ENCODE peak calls at places on chromosome 3, in seven cellular contexts. D is mesendoderm, V is IMR-90, E is H9, F is H1, J is neuronal stem cell, B is trophoblast cell. K is an unnamed sample.

GRCh38 chr3:111715911-111716523 is 120.9 kb upstream of the ZBED2 start:
- DNase-seq in J (no peak), E (no peak), V (peak), B (peak), F (no peak), D (peak), K (peak)

GRCh38 chr3:30596161-30596560 is 10.2 kb upstream of the TGFBR2 start:
- DNase-seq in F (no peak), D (no peak), E (no peak), B (peak), V (no peak), J (no peak), K (no peak)

GRCh38 chr3:65632409-65632808 is 406.3 kb downstream of the MAGI1 start:
- DNase-seq in F (no peak), J (no peak), V (no peak), D (no peak), E (no peak), B (no peak), K (peak)

GRCh38 chr3:24923565-24923964 is 428.9 kb upstream of the THRB start:
- DNase-seq in D (no peak), V (no peak), E (no peak), B (no peak), F (no peak), J (no peak), K (no peak)

GRCh38 chr3:58999134-58999778 is 50.6 kb downstream of the CFAP20DC start:
- DNase-seq in V (peak), F (no peak), D (peak), J (no peak), B (no peak), E (no peak), K (peak)

GRCh38 chr3:5404718-5405117 is 217.2 kb downstream of the EDEM1 start:
- DNase-seq in D (no peak), F (no peak), J (no peak), V (no peak), E (no peak), B (no peak), K (no peak)

GRCh38 chr3:177080122-177080521 is 117.2 kb downstream of the TBL1XR1 start:
- DNase-seq in E (no peak), V (no peak), D (no peak), J (no peak), B (no peak), F (no peak), K (no peak)

GRCh38 chr3:185207931-185208746 is 45.7 kb downstream of the EHHADH start:
- DNase-seq in F (no peak), D (no peak), V (peak), E (no peak), J (no peak), B (no peak), K (peak)

GRCh38 chr3:195319060-195319459 is 48.1 kb upstream of the XXYLT1 start:
- DNase-seq in J (no peak), B (no peak), E (no peak), V (no peak), D (peak), F (no peak), K (no peak)

GRCh38 chr3:72329354-72329753 is 518.9 kb downstream of the SHQ1 start:
- DNase-seq in J (no peak), V (no peak), E (peak), D (no peak), F (no peak), B (no peak), K (no peak)

GRCh38 chr3:134028486-134029255 is 1.1 kb downstream of the SLCO2A1 start:
- DNase-seq in J (no peak), D (peak), B (no peak), F (no peak), V (no peak), E (no peak), K (no peak)

GRCh38 chr3:169772951-169773816 is at the start of gene MYNN:
- DNase-seq in D (peak), F (peak), V (peak), E (peak), J (peak), B (peak), K (peak)

GRCh38 chr3:139930201-139930600 is 4.8 kb upstream of the CLSTN2 start:
- DNase-seq in F (no peak), V (no peak), J (no peak), E (no peak), D (no peak), B (no peak), K (no peak)

GRCh38 chr3:57911588-57911987 is 96.6 kb upstream of the FLNB start:
- DNase-seq in E (no peak), B (no peak), V (peak), J (no peak), F (no peak), D (no peak), K (peak)

GRCh38 chr3:76310059-76310458 is 524.7 kb upstream of the ZNF717 start:
- DNase-seq in F (no peak), E (no peak), B (no peak), V (no peak), D (no peak), J (no peak), K (peak)

GRCh38 chr3:125003369-125003853 is 52.4 kb downstream of the HEG1 start:
- DNase-seq in J (no peak), E (no peak), F (no peak), V (peak), D (no peak), B (no peak), K (peak)

GRCh38 chr3:146115619-146116018 is 45.4 kb downstream of the PLOD2 start:
- DNase-seq in F (no peak), D (no peak), V (no peak), B (no peak), J (no peak), E (no peak), K (peak)

GRCh38 chr3:78918361-78919020 is 849.3 kb downstream of the ROBO1 start:
- DNase-seq in E (no peak), B (no peak), D (no peak), V (peak), J (no peak), F (no peak), K (peak)

GRCh38 chr3:106566277-106566676 is 697.5 kb upstream of the CBLB start:
- DNase-seq in D (peak), B (no peak), V (no peak), J (no peak), F (no peak), E (peak), K (peak)

GRCh38 chr3:7567160-7567559 is 706.2 kb downstream of the GRM7 start:
- DNase-seq in J (no peak), V (no peak), B (no peak), F (no peak), E (no peak), D (no peak), K (no peak)

GRCh38 chr3:69948246-69948862 is 51.2 kb upstream of the SAMMSON start:
- DNase-seq in D (peak), E (no peak), V (peak), J (peak), F (no peak), B (no peak), K (peak)

GRCh38 chr3:62824965-62825592 is 50.1 kb downstream of the CADPS start:
- DNase-seq in D (no peak), B (no peak), J (no peak), E (no peak), F (no peak), V (no peak), K (no peak)

GRCh38 chr3:183554377-183554776 is 1.1 kb downstream of the KLHL6 start:
- DNase-seq in J (no peak), E (no peak), D (peak), F (no peak), B (no peak), V (no peak), K (no peak)

GRCh38 chr3:46907271-46907670 is 29.8 kb downstream of the PTH1R start:
- DNase-seq in V (no peak), E (no peak), J (no peak), B (no peak), F (no peak), D (no peak), K (no peak)

GRCh38 chr3:189714991-189715961 is 84.1 kb downstream of the TP63 start:
- DNase-seq in E (no peak), D (no peak), F (no peak), J (no peak), V (peak), B (no peak), K (peak)

GRCh38 chr3:57753016-57753415 is 3.1 kb upstream of the SLMAP start:
- DNase-seq in F (no peak), V (no peak), J (no peak), D (no peak), B (peak), E (no peak), K (no peak)

GRCh38 chr3:186340211-186340610 is 21.8 kb downstream of the DGKG start:
- DNase-seq in D (no peak), B (no peak), F (no peak), J (no peak), V (no peak), E (no peak), K (no peak)

GRCh38 chr3:178421069-178421468 is 115.2 kb upstream of the KCNMB2 start:
- DNase-seq in D (no peak), V (no peak), E (no peak), B (no peak), F (no peak), J (no peak), K (no peak)

GRCh38 chr3:149080699-149081091 is 5.6 kb downstream of the HLTF start:
- DNase-seq in E (no peak), F (no peak), D (no peak), V (peak), B (peak), J (no peak), K (peak)

GRCh38 chr3:16334909-16335308 is 69.9 kb downstream of the OXNAD1 start:
- DNase-seq in V (peak), F (no peak), D (no peak), B (no peak), E (no peak), J (no peak), K (no peak)

GRCh38 chr3:17394541-17395179 is 347.8 kb downstream of the TBC1D5 start:
- DNase-seq in J (no peak), E (no peak), V (no peak), B (no peak), D (no peak), F (no peak), K (no peak)

GRCh38 chr3:178203152-178203551 is 333.1 kb upstream of the KCNMB2 start:
- DNase-seq in D (no peak), J (no peak), B (no peak), E (no peak), V (peak), F (no peak), K (peak)

GRCh38 chr3:52244061-52244628 is 1.4 kb upstream of the PPM1M start:
- DNase-seq in B (peak), V (peak), D (no peak), F (no peak), E (peak), J (no peak), K (peak)

GRCh38 chr3:37243811-37244748 is 69.7 kb upstream of the LRRFIP2 start:
- DNase-seq in F (no peak), V (peak), D (peak), J (peak), E (peak), B (peak), K (peak)
- H2BK5ac ChIP-seq in F (no peak), V (peak), D (no peak), J (no peak), E (no peak), B (peak), K (peak)

DNA sequence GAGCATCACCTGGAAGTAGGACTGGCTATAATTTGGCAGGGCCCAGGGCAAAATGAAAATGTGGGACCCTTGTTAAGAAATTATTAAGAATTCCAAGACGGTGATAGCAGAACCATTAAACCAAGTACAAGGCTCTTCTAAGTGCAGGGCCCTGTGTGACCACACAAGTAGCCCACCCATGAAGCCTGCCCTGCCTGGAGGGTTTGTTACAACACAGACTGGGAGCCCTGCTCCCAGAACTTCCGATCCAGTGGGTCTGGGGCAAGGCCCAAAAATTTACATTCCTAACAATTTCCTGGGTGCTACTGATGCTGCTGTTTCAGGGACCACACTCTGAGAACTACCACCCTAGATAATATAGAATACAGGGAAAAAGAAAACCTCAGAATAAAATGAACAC is 314.6 kb upstream of the WNT5A start:
- DNase-seq in B (no peak), V (no peak), F (no peak), E (no peak), J (no peak), D (no peak), K (no peak)
- H2BK5ac ChIP-seq in B (no peak), V (no peak), F (no peak), E (no peak), J (no peak), D (no peak), K (no peak)

DNA sequence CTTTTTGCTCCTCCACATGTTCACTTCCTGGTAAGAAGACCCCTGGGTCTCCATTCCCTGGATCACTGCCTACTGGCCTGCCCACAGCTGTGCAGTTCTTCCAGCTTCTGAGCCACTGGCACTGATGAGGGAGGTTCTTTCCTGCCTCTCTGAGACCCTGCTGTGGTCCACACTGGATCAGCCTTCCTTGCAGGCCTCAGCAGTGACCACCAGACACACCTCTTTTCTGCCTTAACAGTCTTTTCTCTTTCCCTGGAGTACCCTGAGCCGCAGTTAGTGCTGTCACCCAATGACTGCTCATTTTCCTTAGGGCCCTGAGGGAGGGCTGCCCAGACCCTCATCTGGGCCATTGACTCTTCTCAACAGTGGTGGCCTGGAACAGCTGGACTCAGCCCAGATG is 32.9 kb upstream of the C3orf80 start:
- DNase-seq in B (no peak), J (no peak), D (no peak), F (no peak), E (no peak), V (no peak), K (no peak)
- H2BK5ac ChIP-seq in B (no peak), J (no peak), D (no peak), F (no peak), E (no peak), V (no peak), K (no peak)

GRCh38 chr3:60698117-60698516 is 553.1 kb downstream of the FHIT start:
- DNase-seq in V (no peak), D (no peak), E (no peak), J (no peak), F (no peak), B (no peak), K (no peak)

GRCh38 chr3:60703008-60703407 is 548.2 kb downstream of the FHIT start:
- DNase-seq in F (no peak), E (no peak), B (no peak), D (no peak), V (no peak), J (no peak), K (no peak)

GRCh38 chr3:60696559-60697125 is 554.6 kb downstream of the FHIT start:
- DNase-seq in F (no peak), E (no peak), B (no peak), D (no peak), J (no peak), V (no peak), K (peak)

GRCh38 chr3:60697132-60697531 is 554.1 kb downstream of the FHIT start:
- DNase-seq in F (no peak), V (no peak), B (no peak), J (no peak), D (no peak), E (no peak), K (no peak)
- H2BK5ac ChIP-seq in F (no peak), V (no peak), B (no peak), J (no peak), D (no peak), E (no peak), K (no peak)

GRCh38 chr3:127164615-127165014 is 28.3 kb upstream of the PRR23E start:
- DNase-seq in V (no peak), E (no peak), J (no peak), B (no peak), F (no peak), D (no peak), K (no peak)
- H2BK5ac ChIP-seq in V (no peak), E (no peak), J (no peak), B (no peak), F (no peak), D (no peak), K (no peak)

GRCh38 chr3:142088522-142088921 is 60.8 kb downstream of the TFDP2 start:
- DNase-seq in E (no peak), B (peak), D (peak), J (no peak), V (no peak), F (no peak), K (no peak)
- H2BK5ac ChIP-seq in E (no peak), B (no peak), D (no peak), J (no peak), V (no peak), F (no peak), K (no peak)

DNA sequence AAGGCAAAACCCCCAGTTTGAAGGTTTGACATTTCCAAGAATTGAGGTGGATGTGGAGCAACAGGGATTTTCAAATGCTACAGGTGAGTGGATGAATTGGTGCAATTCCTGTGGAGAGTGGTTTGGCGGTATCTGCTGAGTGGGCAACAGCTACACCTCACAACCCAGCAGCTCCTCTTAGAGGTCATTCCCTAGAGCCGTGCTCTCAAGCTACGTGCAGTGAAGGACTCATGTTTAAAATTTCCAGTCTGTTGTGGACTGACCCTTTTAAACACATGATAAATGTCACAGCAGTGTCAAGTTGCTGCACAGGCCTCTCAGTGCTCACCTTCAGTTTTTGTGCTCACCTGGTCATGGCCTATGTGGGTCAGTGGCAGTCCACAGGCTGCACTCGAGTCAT is 9.5 kb downstream of the C3orf20 start:
- DNase-seq in F (no peak), E (no peak), B (peak), V (no peak), J (no peak), D (no peak), K (no peak)
- H2BK5ac ChIP-seq in F (no peak), E (no peak), B (no peak), V (no peak), J (no peak), D (no peak), K (no peak)

GRCh38 chr3:44948239-44948638 is 27.7 kb downstream of the ZDHHC3 start:
- DNase-seq in E (no peak), V (peak), J (no peak), B (no peak), D (no peak), F (no peak), K (no peak)

GRCh38 chr3:44939581-44940036 is 36.4 kb downstream of the ZDHHC3 start:
- DNase-seq in D (no peak), J (no peak), E (no peak), F (no peak), V (peak), B (no peak), K (peak)

GRCh38 chr3:44942202-44942921 is 33.6 kb downstream of the ZDHHC3 start:
- DNase-seq in B (no peak), E (no peak), D (no peak), V (peak), J (no peak), F (no peak), K (peak)
- H2BK5ac ChIP-seq in B (no peak), E (no peak), D (no peak), V (no peak), J (no peak), F (no peak), K (no peak)

GRCh38 chr3:42225486-42226363 is 40.3 kb downstream of the CCK start:
- DNase-seq in V (no peak), D (no peak), F (no peak), J (no peak), B (no peak), E (no peak), K (no peak)

GRCh38 chr3:42224178-42224577 is 41.8 kb downstream of the CCK start:
- DNase-seq in J (no peak), V (no peak), D (no peak), F (no peak), B (no peak), E (no peak), K (no peak)

GRCh38 chr3:42220436-42220835 is 45.5 kb downstream of the CCK start:
- DNase-seq in D (no peak), B (no peak), J (no peak), V (no peak), F (no peak), E (no peak), K (no peak)

GRCh38 chr3:42224658-42225421 is 41.1 kb downstream of the CCK start:
- DNase-seq in F (no peak), D (no peak), B (peak), J (no peak), V (peak), E (no peak), K (peak)

GRCh38 chr3:42222942-42223693 is 42.9 kb downstream of the CCK start:
- DNase-seq in J (no peak), D (no peak), E (no peak), V (no peak), F (no peak), B (no peak), K (no peak)
- H2BK5ac ChIP-seq in J (no peak), D (no peak), E (no peak), V (no peak), F (no peak), B (no peak), K (no peak)

GRCh38 chr3:10964537-10965167 is 27.9 kb upstream of the SLC6A1 start:
- DNase-seq in V (peak), B (no peak), F (no peak), D (peak), J (peak), E (peak), K (no peak)
- H2BK5ac ChIP-seq in V (no peak), B (no peak), F (no peak), D (no peak), J (no peak), E (no peak), K (no peak)